ENCODE peak calls at places on chromosomes 3 and 15, in five cellular contexts. J, U, O, T and R are unnamed samples. For H3K4me1, the result is how much of the 10 kb centered on the place peaks cover.

GRCh38 chr3:148084931-148085330 is 612.8 kb upstream of the AGTR1 start:
- DNase-seq in J (no peak), U (no peak), O (no peak), T (no peak), R (no peak)

GRCh38 chr3:191695131-191695814 is 234.3 kb downstream of the PYDC2 start:
- DNase-seq in J (no peak), U (no peak), O (no peak), T (no peak), R (no peak)

GRCh38 chr3:106485802-106486201 is 617.0 kb upstream of the CBLB start:
- DNase-seq in J (no peak), U (no peak), O (no peak), T (no peak), R (no peak)

GRCh38 chr3:32472716-32473115 is 29.9 kb downstream of the CMTM6 start:
- DNase-seq in J (no peak), U (no peak), O (no peak), T (no peak), R (no peak)

GRCh38 chr15:47717036-47717611 is at the start of gene SEMA6D:
- DNase-seq in J (peak), U (peak), O (peak), T (peak), R (peak)

GRCh38 chr3:75218577-75218976 is 445.6 kb upstream of the FRG2C start:
- DNase-seq in J (no peak), U (no peak), O (no peak), T (no peak), R (no peak)

GRCh38 chr3:9404680-9405079 is 7.3 kb downstream of the SETD5 start:
- DNase-seq in J (peak), U (no peak), O (no peak), T (no peak), R (no peak)

GRCh38 chr15:75231836-75232235 is 26.3 kb upstream of the GOLGA6C start:
- DNase-seq in J (no peak), U (peak), O (no peak), T (no peak), R (no peak)

GRCh38 chr3:12287727-12288465 is 974 bp upstream of the PPARG start:
- DNase-seq in J (peak), U (peak), O (peak), T (peak), R (peak)

GRCh38 chr3:123751478-123751877 is 132.7 kb downstream of the MYLK start:
- DNase-seq in J (no peak), U (no peak), O (peak), T (no peak), R (no peak)

GRCh38 chr3:47974974-47975470 is 41.2 kb downstream of the MAP4 start:
- DNase-seq in J (no peak), U (no peak), O (no peak), T (no peak), R (no peak)

GRCh38 chr3:106728315-106728821 is 648.9 kb upstream of the CCDC54 start:
- DNase-seq in J (no peak), U (no peak), O (peak), T (no peak), R (no peak)

GRCh38 chr15:34043391-34043790 is 4.4 kb upstream of the AVEN start:
- DNase-seq in J (no peak), U (no peak), O (no peak), T (no peak), R (no peak)

GRCh38 chr15:65323071-65323511 is 18.6 kb downstream of the RNU5B-1 start:
- DNase-seq in J (no peak), U (no peak), O (peak), T (peak), R (no peak)

GRCh38 chr3:30518201-30518864 is 88.1 kb upstream of the TGFBR2 start:
- DNase-seq in J (peak), U (no peak), O (peak), T (peak), R (no peak)

GRCh38 chr15:56832125-56832524 is 86.3 kb upstream of the TCF12 start:
- DNase-seq in J (peak), U (no peak), O (no peak), T (peak), R (peak)

GRCh38 chr3:176590722-176591121 is 606.6 kb downstream of the TBL1XR1 start:
- DNase-seq in J (no peak), U (no peak), O (no peak), T (no peak), R (no peak)

GRCh38 chr3:1087066-1087555 is 5.7 kb upstream of the CNTN6 start:
- DNase-seq in J (no peak), U (peak), O (peak), T (no peak), R (peak)

GRCh38 chr3:182911782-182912111 is 68.6 kb downstream of the DCUN1D1 start:
- DNase-seq in J (no peak), U (no peak), O (peak), T (no peak), R (no peak)

GRCh38 chr3:193844472-193844871 is 251.5 kb downstream of the OPA1 start:
- DNase-seq in J (no peak), U (no peak), O (no peak), T (no peak), R (no peak)

GRCh38 chr3:18660059-18660458 is 234.9 kb upstream of the SATB1 start:
- DNase-seq in J (no peak), U (no peak), O (no peak), T (no peak), R (no peak)

GRCh38 chr15:57555270-57555669 is 36.4 kb upstream of the MYZAP start:
- DNase-seq in J (no peak), U (no peak), O (peak), T (no peak), R (no peak)

GRCh38 chr3:119783883-119784282 is 2.0 kb downstream of the NR1I2 start:
- DNase-seq in J (no peak), U (no peak), O (no peak), T (no peak), R (no peak)

GRCh38 chr15:99340347-99340746 is 89.1 kb downstream of the LRRC28 start:
- DNase-seq in J (peak), U (no peak), O (peak), T (no peak), R (no peak)

GRCh38 chr3:194206375-194206774 is 70.4 kb downstream of the HES1 start:
- DNase-seq in J (no peak), U (peak), O (peak), T (no peak), R (peak)

GRCh38 chr15:50127255-50127777 is 8.3 kb upstream of the ATP8B4 start:
- DNase-seq in J (no peak), U (no peak), O (no peak), T (no peak), R (no peak)

GRCh38 chr15:99213187-99213811 is 36.1 kb downstream of the TTC23 start:
- DNase-seq in J (peak), U (peak), O (peak), T (peak), R (peak)

GRCh38 chr15:95596487-95596886 is 734.0 kb upstream of the NR2F2 start:
- DNase-seq in J (no peak), U (no peak), O (no peak), T (no peak), R (no peak)

GRCh38 chr3:171984883-171985282 is 54.5 kb upstream of the FNDC3B start:
- DNase-seq in J (no peak), U (no peak), O (no peak), T (no peak), R (no peak)

GRCh38 chr15:25545889-25546288 is 107.1 kb upstream of the UBE3A start:
- DNase-seq in J (no peak), U (no peak), O (no peak), T (no peak), R (no peak)

GRCh38 chr3:18580268-18580667 is 155.1 kb upstream of the SATB1 start:
- DNase-seq in J (peak), U (no peak), O (no peak), T (no peak), R (no peak)

GRCh38 chr3:53254190-53254809 is 1.5 kb downstream of the TKT start:
- DNase-seq in J (peak), U (no peak), O (peak), T (no peak), R (no peak)

GRCh38 chr15:27831384-27832262 is 267.5 kb downstream of the OCA2 start:
- DNase-seq in J (no peak), U (no peak), O (no peak), T (no peak), R (no peak)

GRCh38 chr3:119524931-119525662 is 26.8 kb downstream of the TIMMDC1 start:
- DNase-seq in J (no peak), U (no peak), O (peak), T (no peak), R (no peak)

GRCh38 chr3:128466840-128467541 is at the start of gene DNAJB8:
- DNase-seq in J (no peak), U (no peak), O (no peak), T (no peak), R (no peak)

GRCh38 chr3:138434875-138435772 is 708 bp downstream of the ESYT3 start:
- DNase-seq in J (peak), U (peak), O (peak), T (no peak), R (no peak)

GRCh38 chr3:119937229-119937628 is 155.3 kb downstream of the NR1I2 start:
- DNase-seq in J (peak), U (no peak), O (peak), T (no peak), R (no peak)

GRCh38 chr3:168862466-168862865 is 766.7 kb upstream of the GOLIM4 start:
- DNase-seq in J (peak), U (no peak), O (no peak), T (no peak), R (no peak)

GRCh38 chr3:70409018-70409417 is 96.6 kb upstream of the MDFIC2 start:
- DNase-seq in J (no peak), U (no peak), O (no peak), T (no peak), R (no peak)

GRCh38 chr3:184315871-184316661 is 1.7 kb downstream of the EIF4G1 start:
- DNase-seq in J (peak), U (no peak), O (no peak), T (no peak), R (peak)
- H3K4me1 ChIP-seq in J (under half), U (under half), O (under half), T (half or more), R (under half)

GRCh38 chr3:78878789-78879515 is 888.8 kb downstream of the ROBO1 start:
- DNase-seq in J (no peak), U (no peak), O (no peak), T (no peak), R (no peak)

GRCh38 chr3:78878011-78878410 is 889.8 kb downstream of the ROBO1 start:
- DNase-seq in J (no peak), U (no peak), O (peak), T (no peak), R (no peak)

GRCh38 chr3:78875851-78876250 is 891.9 kb downstream of the ROBO1 start:
- DNase-seq in J (no peak), U (no peak), O (peak), T (no peak), R (no peak)

GRCh38 chr3:78879516-78879860 is 888.3 kb downstream of the ROBO1 start:
- DNase-seq in J (no peak), U (no peak), O (no peak), T (no peak), R (no peak)

DNA sequence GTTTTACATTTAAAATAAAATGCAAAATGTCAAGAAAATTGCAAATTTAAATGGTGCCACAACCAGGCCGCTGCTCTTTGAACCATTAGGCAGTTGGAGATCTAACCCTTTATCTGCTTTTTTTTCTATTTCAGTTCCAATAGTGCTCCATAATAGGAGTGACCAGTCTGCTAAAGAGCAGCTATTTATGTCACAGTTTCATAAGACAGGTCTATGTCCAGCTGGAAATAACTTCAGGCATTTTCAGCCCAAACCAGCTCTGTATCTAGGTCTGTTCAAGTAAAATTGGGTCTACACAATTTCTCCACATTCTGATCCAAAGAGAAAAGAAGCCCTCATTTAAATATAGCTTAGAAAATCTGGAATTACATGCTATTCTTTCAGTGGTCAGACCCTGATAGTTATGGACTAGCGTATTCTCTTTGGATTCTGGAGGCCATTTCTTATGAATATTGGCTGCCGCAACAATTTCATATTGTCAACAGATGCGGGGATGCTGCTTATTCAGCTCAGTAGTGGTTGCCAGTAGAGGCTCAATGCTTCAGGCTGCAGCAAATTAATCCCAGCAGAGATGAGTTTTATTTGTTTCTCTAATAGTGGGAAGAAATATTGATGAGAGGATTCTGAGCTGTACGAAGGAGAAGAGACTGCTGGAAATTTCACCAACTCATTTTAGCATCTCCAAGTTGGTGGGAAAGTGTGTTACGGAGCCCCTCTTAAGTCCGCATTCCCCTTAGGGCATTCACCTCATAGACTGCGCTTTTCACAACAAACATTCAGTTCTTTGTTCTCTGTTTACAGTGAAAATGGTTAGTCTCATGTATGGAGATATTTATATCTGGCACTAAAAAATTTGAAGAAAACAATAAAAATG is 887.0 kb downstream of the ROBO1 start:
- DNase-seq in J (no peak), U (no peak), O (no peak), T (no peak), R (no peak)
- H3K4me3 ChIP-seq in J (no peak), U (no peak), O (no peak), T (no peak), R (peak)

GRCh38 chr3:116145613-116146012 is 299.7 kb downstream of the LSAMP start:
- DNase-seq in J (no peak), U (no peak), O (no peak), T (no peak), R (no peak)

GRCh38 chr3:116148881-116149530 is 296.3 kb downstream of the LSAMP start:
- DNase-seq in J (no peak), U (no peak), O (peak), T (no peak), R (no peak)

GRCh38 chr3:116154389-116154788 is 290.9 kb downstream of the LSAMP start:
- DNase-seq in J (no peak), U (no peak), O (no peak), T (no peak), R (no peak)

GRCh38 chr3:116153174-116153573 is 292.1 kb downstream of the LSAMP start:
- DNase-seq in J (no peak), U (no peak), O (peak), T (no peak), R (no peak)

DNA sequence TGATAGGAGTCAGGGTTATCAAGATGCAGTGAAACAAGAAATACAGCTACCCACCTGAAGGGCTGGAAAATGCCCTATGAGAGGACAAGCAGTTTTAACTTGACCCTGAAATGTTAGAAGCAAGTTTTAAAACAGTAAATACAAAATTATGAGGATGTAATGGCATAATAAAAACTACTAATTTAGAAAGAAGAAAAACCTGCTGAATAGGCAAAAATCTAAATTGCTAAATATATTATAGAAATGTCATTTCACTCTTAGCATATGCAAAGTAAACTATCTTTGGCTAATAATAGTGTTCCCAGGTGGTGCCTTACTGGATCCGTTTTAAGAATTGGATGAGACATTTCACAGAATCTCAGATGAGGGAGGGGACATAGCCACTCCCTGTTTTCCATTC is 294.6 kb downstream of the LSAMP start:
- DNase-seq in J (no peak), U (no peak), O (no peak), T (no peak), R (no peak)
- H3K27ac ChIP-seq in J (no peak), U (no peak), O (no peak), T (no peak), R (no peak)

GRCh38 chr3:155884292-155884691 is 13.8 kb downstream of the GMPS start:
- DNase-seq in J (no peak), U (no peak), O (no peak), T (no peak), R (no peak)
- H3K4me1 ChIP-seq in J (under half), U (under half), O (under half), T (under half), R (under half)

GRCh38 chr3:46694520-46694919 is 1.0 kb upstream of the ALS2CL start:
- DNase-seq in J (no peak), U (no peak), O (no peak), T (no peak), R (no peak)

GRCh38 chr3:46693897-46694235 is 387 bp upstream of the ALS2CL start:
- DNase-seq in J (no peak), U (peak), O (peak), T (no peak), R (no peak)

GRCh38 chr3:46690798-46691197 is 2.7 kb downstream of the ALS2CL start:
- DNase-seq in J (peak), U (peak), O (no peak), T (peak), R (no peak)

GRCh38 chr3:46693038-46693896 is at the start of gene ALS2CL:
- DNase-seq in J (peak), U (peak), O (peak), T (peak), R (peak)

GRCh38 chr3:46692566-46692983 is 904 bp downstream of the ALS2CL start:
- DNase-seq in J (peak), U (peak), O (peak), T (no peak), R (peak)
- H3K4me3 ChIP-seq in J (peak), U (peak), O (no peak), T (peak), R (peak)

GRCh38 chr15:60087561-60087960 is 83.5 kb downstream of the FOXB1 start:
- DNase-seq in J (no peak), U (no peak), O (peak), T (no peak), R (no peak)

GRCh38 chr15:60090747-60091146 is 86.6 kb downstream of the FOXB1 start:
- DNase-seq in J (no peak), U (no peak), O (peak), T (no peak), R (no peak)

GRCh38 chr15:60093273-60094067 is 89.4 kb downstream of the FOXB1 start:
- DNase-seq in J (peak), U (no peak), O (peak), T (no peak), R (no peak)

GRCh38 chr15:60086676-60087446 is 82.8 kb downstream of the FOXB1 start:
- DNase-seq in J (no peak), U (no peak), O (peak), T (no peak), R (no peak)

GRCh38 chr15:60091150-60091549 is 87.0 kb downstream of the FOXB1 start:
- DNase-seq in J (peak), U (peak), O (peak), T (no peak), R (no peak)
- H3K27ac ChIP-seq in J (no peak), U (peak), O (no peak), T (no peak), R (no peak)

DNA sequence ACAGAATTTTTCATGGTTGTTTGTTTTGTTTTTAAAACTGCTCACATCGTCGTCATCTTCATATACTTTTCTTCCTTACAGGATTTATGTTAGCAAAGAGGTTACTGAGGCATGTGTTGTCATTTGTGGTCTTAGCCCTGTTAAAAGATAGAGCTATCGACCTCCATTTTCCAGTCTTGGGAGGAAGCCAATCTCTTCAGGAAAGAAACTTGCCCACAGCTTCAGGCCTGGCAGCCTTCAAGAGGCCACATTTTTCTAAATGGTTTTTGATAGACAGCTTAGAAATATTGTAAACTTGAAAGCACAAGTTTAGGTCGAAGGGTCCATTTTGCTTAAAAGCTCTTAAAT is 144.3 kb upstream of the IL12A start:
- DNase-seq in J (no peak), U (no peak), O (peak), T (no peak), R (no peak)
- H3K4me1 ChIP-seq in J (under half), U (under half), O (under half), T (half or more), R (under half)